ENCODE peak calls at places on chromosomes 1 and 21, in six cellular contexts. One of them, this sample, is unnamed. For H3K36me3, the result is how much of the 10 kb centered on the place peaks cover.

GRCh38 chr1:1069061-1069710 is 4.9 kb downstream of the RNF223 start:
- DNase-seq in neuronal stem cell: peak
- DNase-seq in heart left ventricle: peak
- DNase-seq in PC-3: peak
- DNase-seq in CD8-positive, alpha-beta memory T cell: peak
- DNase-seq in HCT116: peak
- DNase-seq in this sample: peak

GRCh38 chr1:39061951-39062350 is 35.8 kb downstream of the NDUFS5 start:
- DNase-seq in heart left ventricle: no peak
- DNase-seq in CD8-positive, alpha-beta memory T cell: no peak
- DNase-seq in neuronal stem cell: no peak
- DNase-seq in PC-3: peak
- DNase-seq in HCT116: no peak
- DNase-seq in this sample: no peak

GRCh38 chr1:68120136-68120791 is 69.8 kb upstream of the DIRAS3 start:
- DNase-seq in PC-3: peak
- DNase-seq in HCT116: peak
- DNase-seq in heart left ventricle: no peak
- DNase-seq in neuronal stem cell: peak
- DNase-seq in CD8-positive, alpha-beta memory T cell: no peak
- DNase-seq in this sample: peak

GRCh38 chr1:223244366-223245103 is 101.5 kb upstream of the TLR5 start:
- DNase-seq in HCT116: no peak
- DNase-seq in heart left ventricle: no peak
- DNase-seq in neuronal stem cell: no peak
- DNase-seq in PC-3: peak
- DNase-seq in CD8-positive, alpha-beta memory T cell: no peak
- DNase-seq in this sample: peak

GRCh38 chr1:56877973-56878372 is 23.4 kb downstream of the C8A start:
- DNase-seq in neuronal stem cell: no peak
- DNase-seq in heart left ventricle: no peak
- DNase-seq in HCT116: no peak
- DNase-seq in CD8-positive, alpha-beta memory T cell: no peak
- DNase-seq in PC-3: no peak
- DNase-seq in this sample: no peak

GRCh38 chr1:56522680-56523079 is 56.7 kb downstream of the PLPP3 start:
- DNase-seq in PC-3: no peak
- DNase-seq in heart left ventricle: no peak
- DNase-seq in HCT116: no peak
- DNase-seq in neuronal stem cell: no peak
- DNase-seq in CD8-positive, alpha-beta memory T cell: no peak
- DNase-seq in this sample: no peak

GRCh38 chr21:32886339-32886738 is 114.8 kb upstream of the PAXBP1 start:
- DNase-seq in neuronal stem cell: no peak
- DNase-seq in HCT116: no peak
- DNase-seq in CD8-positive, alpha-beta memory T cell: peak
- DNase-seq in heart left ventricle: no peak
- DNase-seq in PC-3: peak
- DNase-seq in this sample: no peak

GRCh38 chr1:77375541-77375940 is 93.7 kb downstream of the AK5 start:
- DNase-seq in CD8-positive, alpha-beta memory T cell: no peak
- DNase-seq in heart left ventricle: no peak
- DNase-seq in neuronal stem cell: no peak
- DNase-seq in HCT116: no peak
- DNase-seq in PC-3: no peak
- DNase-seq in this sample: no peak

GRCh38 chr1:198444792-198445191 is 95.7 kb downstream of the ATP6V1G3 start:
- DNase-seq in neuronal stem cell: no peak
- DNase-seq in PC-3: peak
- DNase-seq in CD8-positive, alpha-beta memory T cell: no peak
- DNase-seq in HCT116: no peak
- DNase-seq in heart left ventricle: no peak
- DNase-seq in this sample: no peak

GRCh38 chr1:8740034-8740449 is 77.4 kb downstream of the RERE start:
- DNase-seq in heart left ventricle: no peak
- DNase-seq in CD8-positive, alpha-beta memory T cell: no peak
- DNase-seq in HCT116: no peak
- DNase-seq in neuronal stem cell: no peak
- DNase-seq in PC-3: peak
- DNase-seq in this sample: peak

GRCh38 chr1:165371588-165372235 is 15.2 kb upstream of the LMX1A start:
- DNase-seq in HCT116: no peak
- DNase-seq in CD8-positive, alpha-beta memory T cell: no peak
- DNase-seq in PC-3: no peak
- DNase-seq in neuronal stem cell: no peak
- DNase-seq in heart left ventricle: no peak
- DNase-seq in this sample: no peak

GRCh38 chr1:173427146-173428054 is 49.7 kb upstream of the PRDX6 start:
- DNase-seq in heart left ventricle: no peak
- DNase-seq in CD8-positive, alpha-beta memory T cell: no peak
- DNase-seq in HCT116: no peak
- DNase-seq in PC-3: peak
- DNase-seq in neuronal stem cell: no peak
- DNase-seq in this sample: no peak

GRCh38 chr1:173596097-173596825 is 6.6 kb downstream of the SLC9C2 start:
- DNase-seq in CD8-positive, alpha-beta memory T cell: no peak
- DNase-seq in HCT116: no peak
- DNase-seq in PC-3: peak
- DNase-seq in heart left ventricle: no peak
- DNase-seq in neuronal stem cell: no peak
- DNase-seq in this sample: no peak

GRCh38 chr1:177209357-177209756 is 38.6 kb downstream of the BRINP2 start:
- DNase-seq in heart left ventricle: peak
- DNase-seq in PC-3: peak
- DNase-seq in neuronal stem cell: no peak
- DNase-seq in CD8-positive, alpha-beta memory T cell: no peak
- DNase-seq in HCT116: no peak
- DNase-seq in this sample: peak

GRCh38 chr1:156579472-156579871 is at the start of gene TTC24:
- DNase-seq in neuronal stem cell: no peak
- DNase-seq in HCT116: no peak
- DNase-seq in heart left ventricle: no peak
- DNase-seq in PC-3: no peak
- DNase-seq in CD8-positive, alpha-beta memory T cell: no peak
- DNase-seq in this sample: no peak

GRCh38 chr1:25971044-25971881 is 26.6 kb downstream of the PAFAH2 start:
- DNase-seq in HCT116: no peak
- DNase-seq in neuronal stem cell: no peak
- DNase-seq in PC-3: no peak
- DNase-seq in CD8-positive, alpha-beta memory T cell: peak
- DNase-seq in heart left ventricle: no peak
- DNase-seq in this sample: no peak

GRCh38 chr1:10629816-10630571 is 155.2 kb downstream of the PEX14 start:
- DNase-seq in neuronal stem cell: no peak
- DNase-seq in HCT116: no peak
- DNase-seq in CD8-positive, alpha-beta memory T cell: no peak
- DNase-seq in heart left ventricle: no peak
- DNase-seq in PC-3: no peak
- DNase-seq in this sample: no peak

GRCh38 chr1:10459185-10459584 is 9.4 kb downstream of the CORT start:
- DNase-seq in HCT116: peak
- DNase-seq in PC-3: peak
- DNase-seq in CD8-positive, alpha-beta memory T cell: no peak
- DNase-seq in neuronal stem cell: no peak
- DNase-seq in heart left ventricle: no peak
- DNase-seq in this sample: no peak

GRCh38 chr1:109928591-109929111 is 18.0 kb downstream of the CSF1 start:
- DNase-seq in neuronal stem cell: no peak
- DNase-seq in CD8-positive, alpha-beta memory T cell: no peak
- DNase-seq in heart left ventricle: peak
- DNase-seq in HCT116: no peak
- DNase-seq in PC-3: no peak
- DNase-seq in this sample: no peak

GRCh38 chr1:156148236-156148635 is 5.1 kb upstream of the SEMA4A start:
- DNase-seq in CD8-positive, alpha-beta memory T cell: no peak
- DNase-seq in PC-3: peak
- DNase-seq in HCT116: no peak
- DNase-seq in neuronal stem cell: no peak
- DNase-seq in heart left ventricle: no peak
- DNase-seq in this sample: no peak

GRCh38 chr1:19651141-19651737 is 7.1 kb downstream of the NBL1 start:
- DNase-seq in PC-3: peak
- DNase-seq in CD8-positive, alpha-beta memory T cell: peak
- DNase-seq in heart left ventricle: peak
- DNase-seq in HCT116: no peak
- DNase-seq in neuronal stem cell: no peak
- DNase-seq in this sample: peak

GRCh38 chr1:28836421-28836956 is 24.5 kb downstream of the OPRD1 start:
- DNase-seq in CD8-positive, alpha-beta memory T cell: no peak
- DNase-seq in heart left ventricle: no peak
- DNase-seq in neuronal stem cell: no peak
- DNase-seq in PC-3: no peak
- DNase-seq in HCT116: no peak
- DNase-seq in this sample: no peak

GRCh38 chr1:215631489-215631888 is 64.4 kb downstream of the KCTD3 start:
- DNase-seq in PC-3: peak
- DNase-seq in neuronal stem cell: no peak
- DNase-seq in CD8-positive, alpha-beta memory T cell: no peak
- DNase-seq in heart left ventricle: no peak
- DNase-seq in HCT116: no peak
- DNase-seq in this sample: no peak

GRCh38 chr1:29876441-29876840 is 640.1 kb downstream of the PTPRU start:
- DNase-seq in HCT116: no peak
- DNase-seq in neuronal stem cell: no peak
- DNase-seq in PC-3: no peak
- DNase-seq in heart left ventricle: no peak
- DNase-seq in CD8-positive, alpha-beta memory T cell: no peak
- DNase-seq in this sample: no peak
- H3K27ac ChIP-seq in HCT116: no peak
- H3K27ac ChIP-seq in neuronal stem cell: no peak
- H3K27ac ChIP-seq in PC-3: no peak
- H3K27ac ChIP-seq in heart left ventricle: no peak
- H3K27ac ChIP-seq in CD8-positive, alpha-beta memory T cell: no peak
- H3K27ac ChIP-seq in this sample: no peak

GRCh38 chr1:234515821-234516241 is 36.9 kb upstream of the TARBP1 start:
- DNase-seq in neuronal stem cell: no peak
- DNase-seq in heart left ventricle: no peak
- DNase-seq in CD8-positive, alpha-beta memory T cell: no peak
- DNase-seq in HCT116: no peak
- DNase-seq in PC-3: peak
- DNase-seq in this sample: no peak

GRCh38 chr1:234518876-234519275 is 39.9 kb upstream of the TARBP1 start:
- DNase-seq in neuronal stem cell: no peak
- DNase-seq in PC-3: no peak
- DNase-seq in CD8-positive, alpha-beta memory T cell: no peak
- DNase-seq in heart left ventricle: no peak
- DNase-seq in HCT116: no peak
- DNase-seq in this sample: no peak

GRCh38 chr1:234512376-234512965 is 33.5 kb upstream of the TARBP1 start:
- DNase-seq in HCT116: no peak
- DNase-seq in neuronal stem cell: no peak
- DNase-seq in CD8-positive, alpha-beta memory T cell: no peak
- DNase-seq in heart left ventricle: no peak
- DNase-seq in PC-3: no peak
- DNase-seq in this sample: no peak

GRCh38 chr1:234517087-234517802 is 38.3 kb upstream of the TARBP1 start:
- DNase-seq in heart left ventricle: no peak
- DNase-seq in CD8-positive, alpha-beta memory T cell: no peak
- DNase-seq in neuronal stem cell: no peak
- DNase-seq in HCT116: no peak
- DNase-seq in PC-3: no peak
- DNase-seq in this sample: no peak

DNA sequence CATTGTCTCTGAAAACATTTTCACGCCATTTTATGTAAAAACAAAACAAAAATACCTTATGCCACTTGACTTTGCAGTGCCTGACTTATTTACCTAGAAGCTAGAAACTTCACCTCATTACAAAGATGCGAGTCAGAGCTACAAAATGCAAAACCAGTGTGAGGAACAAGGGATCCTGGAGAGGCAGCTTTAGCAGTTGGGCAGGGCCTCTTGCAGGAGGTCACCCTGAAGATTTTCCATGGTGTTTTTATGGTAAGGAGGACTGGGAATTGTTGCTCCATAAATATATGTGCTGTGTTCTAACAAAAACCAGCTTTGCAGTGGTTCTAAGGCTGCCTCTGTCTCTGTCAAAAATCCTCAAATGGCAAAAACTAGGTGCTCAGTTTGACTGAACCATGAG is 36.4 kb upstream of the TARBP1 start:
- DNase-seq in neuronal stem cell: no peak
- DNase-seq in PC-3: peak
- DNase-seq in HCT116: no peak
- DNase-seq in CD8-positive, alpha-beta memory T cell: no peak
- DNase-seq in heart left ventricle: no peak
- DNase-seq in this sample: peak
- H3K4me3 ChIP-seq in neuronal stem cell: no peak
- H3K4me3 ChIP-seq in PC-3: no peak
- H3K4me3 ChIP-seq in HCT116: no peak
- H3K4me3 ChIP-seq in CD8-positive, alpha-beta memory T cell: no peak
- H3K4me3 ChIP-seq in heart left ventricle: no peak
- H3K4me3 ChIP-seq in this sample: no peak

GRCh38 chr1:116390195-116390594 is 17.2 kb downstream of the ATP1A1 start:
- DNase-seq in neuronal stem cell: no peak
- DNase-seq in HCT116: no peak
- DNase-seq in PC-3: no peak
- DNase-seq in CD8-positive, alpha-beta memory T cell: peak
- DNase-seq in heart left ventricle: no peak
- DNase-seq in this sample: no peak
- H3K36me3 ChIP-seq in neuronal stem cell: half or more
- H3K36me3 ChIP-seq in HCT116: half or more
- H3K36me3 ChIP-seq in PC-3: half or more
- H3K36me3 ChIP-seq in CD8-positive, alpha-beta memory T cell: half or more
- H3K36me3 ChIP-seq in heart left ventricle: half or more
- H3K36me3 ChIP-seq in this sample: half or more

GRCh38 chr1:158285756-158286241 is 3.9 kb upstream of the CD1C start:
- DNase-seq in heart left ventricle: peak
- DNase-seq in CD8-positive, alpha-beta memory T cell: no peak
- DNase-seq in neuronal stem cell: no peak
- DNase-seq in HCT116: no peak
- DNase-seq in PC-3: no peak
- DNase-seq in this sample: no peak

GRCh38 chr1:158289722-158290570 is at the start of gene CD1C:
- DNase-seq in HCT116: no peak
- DNase-seq in CD8-positive, alpha-beta memory T cell: no peak
- DNase-seq in neuronal stem cell: no peak
- DNase-seq in heart left ventricle: no peak
- DNase-seq in PC-3: no peak
- DNase-seq in this sample: no peak

GRCh38 chr1:158286487-158286886 is 3.2 kb upstream of the CD1C start:
- DNase-seq in HCT116: no peak
- DNase-seq in neuronal stem cell: no peak
- DNase-seq in CD8-positive, alpha-beta memory T cell: no peak
- DNase-seq in PC-3: no peak
- DNase-seq in heart left ventricle: no peak
- DNase-seq in this sample: no peak

GRCh38 chr1:158286966-158287365 is 2.8 kb upstream of the CD1C start:
- DNase-seq in HCT116: no peak
- DNase-seq in PC-3: no peak
- DNase-seq in heart left ventricle: no peak
- DNase-seq in neuronal stem cell: no peak
- DNase-seq in CD8-positive, alpha-beta memory T cell: no peak
- DNase-seq in this sample: no peak

DNA sequence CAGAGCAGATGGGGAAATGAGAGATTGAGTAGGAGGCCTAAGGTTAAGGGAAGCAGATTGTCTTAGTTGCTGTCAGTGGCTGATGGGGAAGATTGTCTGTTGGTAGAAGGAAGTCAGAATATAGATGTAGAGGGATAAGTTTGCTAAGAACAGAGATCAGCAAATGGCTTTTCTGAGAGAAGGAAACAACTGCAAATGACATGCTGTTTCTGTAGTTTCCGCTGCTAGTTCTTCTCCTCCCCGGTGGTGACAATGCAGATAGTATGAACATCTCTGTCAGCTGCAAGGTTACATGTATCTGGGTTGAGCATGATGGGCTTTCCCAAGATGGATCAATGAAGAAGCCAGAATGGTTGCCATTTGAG is 830 bp downstream of the CD1C start:
- DNase-seq in CD8-positive, alpha-beta memory T cell: no peak
- DNase-seq in HCT116: no peak
- DNase-seq in neuronal stem cell: no peak
- DNase-seq in heart left ventricle: no peak
- DNase-seq in PC-3: no peak
- DNase-seq in this sample: no peak
- H3K27ac ChIP-seq in CD8-positive, alpha-beta memory T cell: no peak
- H3K27ac ChIP-seq in HCT116: no peak
- H3K27ac ChIP-seq in neuronal stem cell: no peak
- H3K27ac ChIP-seq in heart left ventricle: no peak
- H3K27ac ChIP-seq in PC-3: no peak
- H3K27ac ChIP-seq in this sample: no peak

This sample was measured in SJSA1.